ENCODE peak calls at places on chromosomes 1 and 21, in six cellular contexts. D is gastrocnemius medialis, P is heart right ventricle, E is bronchial epithelial cell, C is mammary epithelial cell, T is pancreas. Y is an unnamed sample.

GRCh38 chr1:27007909-27008582 is 4.6 kb downstream of the TENT5B start:
- DNase-seq in P (no peak), T (no peak), D (no peak), E (peak; percentile 82), C (peak; percentile 78), Y (peak; percentile 65)

GRCh38 chr1:33086384-33086850 is 5.5 kb downstream of the AZIN2 start:
- DNase-seq in P (peak; percentile 76), T (peak; percentile 74), E (peak; percentile 60), D (peak; percentile 77), C (peak; percentile 51), Y (peak; percentile 88)

GRCh38 chr1:98057236-98057635 is 136.4 kb upstream of the DPYD start:
- DNase-seq in P (no peak), E (no peak), C (no peak), T (no peak), D (no peak), Y (no peak)

GRCh38 chr1:228097333-228098081 is 5.6 kb downstream of the C1orf35 start:
- DNase-seq in D (no peak), P (no peak), C (no peak), E (no peak), T (peak; percentile 55), Y (no peak)

GRCh38 chr1:180988221-180988826 is 34.3 kb downstream of the STX6 start:
- DNase-seq in E (no peak), P (no peak), C (no peak), T (no peak), D (no peak), Y (no peak)

GRCh38 chr1:30652151-30652915 is 71.1 kb downstream of the MATN1 start:
- DNase-seq in C (no peak), P (no peak), T (peak; percentile 71), E (no peak), D (no peak), Y (no peak)

GRCh38 chr21:39670741-39671140 is 58.0 kb downstream of the B3GALT5 start:
- DNase-seq in E (no peak), D (no peak), T (no peak), P (no peak), C (no peak), Y (no peak)

GRCh38 chr1:27148591-27148990 is 6.3 kb downstream of the SLC9A1 start:
- DNase-seq in E (no peak), D (no peak), C (no peak), T (no peak), P (no peak), Y (no peak)

GRCh38 chr1:244964112-244964971 is 100.0 kb upstream of the HNRNPU start:
- DNase-seq in T (no peak), P (no peak), C (peak; percentile 30), E (peak; percentile 16), D (no peak), Y (peak; percentile 80)

GRCh38 chr1:8351693-8352470 is 34.0 kb downstream of the SLC45A1 start:
- DNase-seq in P (no peak), C (peak; percentile 71), T (no peak), D (peak; percentile 40), E (peak; percentile 78), Y (peak; percentile 47)

GRCh38 chr1:178644308-178645120 is 80.5 kb upstream of the RALGPS2 start:
- DNase-seq in C (no peak), E (no peak), T (peak; percentile 76), P (peak; percentile 17), D (no peak), Y (no peak)

GRCh38 chr1:234708700-234709395 is 98.9 kb upstream of the IRF2BP2 start:
- DNase-seq in E (peak; percentile 78), D (no peak), P (no peak), C (peak; percentile 65), T (no peak), Y (no peak)

GRCh38 chr1:156638189-156638588 is 3.7 kb upstream of the BCAN start:
- DNase-seq in E (no peak), C (no peak), T (no peak), D (no peak), P (no peak), Y (no peak)

GRCh38 chr1:7640920-7641319 is 130.2 kb upstream of the VAMP3 start:
- DNase-seq in C (no peak), D (no peak), P (no peak), E (no peak), T (no peak), Y (no peak)

GRCh38 chr1:155125946-155126493 is 1.7 kb upstream of the EFNA1 start:
- DNase-seq in T (peak; percentile 79), C (no peak), E (no peak), D (peak; percentile 15), P (peak; percentile 54), Y (peak; percentile 28)

GRCh38 chr1:237405912-237406311 is 363.9 kb downstream of the RYR2 start:
- DNase-seq in E (no peak), D (no peak), T (no peak), C (no peak), P (no peak), Y (no peak)

GRCh38 chr1:107153033-107153432 is 12.2 kb downstream of the NTNG1 start:
- DNase-seq in D (no peak), T (no peak), P (no peak), C (peak; percentile 69), E (peak; percentile 86), Y (no peak)

GRCh38 chr1:230459463-230459862 is 33.3 kb upstream of the PGBD5 start:
- DNase-seq in C (peak; percentile 87), D (no peak), P (no peak), E (peak; percentile 94), T (no peak), Y (peak; percentile 17)

GRCh38 chr1:153379591-153379990 is 4.2 kb upstream of the S100A12 start:
- DNase-seq in D (no peak), T (no peak), C (no peak), E (no peak), P (no peak), Y (no peak)

GRCh38 chr21:26140185-26140584 is 30.4 kb downstream of the APP start:
- DNase-seq in P (peak; percentile 42), T (no peak), D (peak; percentile 37), E (peak; percentile 81), C (peak; percentile 90), Y (peak; percentile 80)

GRCh38 chr1:81111818-81112217 is 688.9 kb upstream of the ADGRL2 start:
- DNase-seq in D (no peak), C (peak; percentile 54), E (peak; percentile 77), T (no peak), P (no peak), Y (peak; percentile 54)

GRCh38 chr1:204834752-204835151 is 35.9 kb upstream of the NFASC start:
- DNase-seq in D (no peak), T (no peak), E (no peak), C (no peak), P (no peak), Y (no peak)

GRCh38 chr1:2375246-2375922 is 16.0 kb downstream of the MORN1 start:
- DNase-seq in T (no peak), C (no peak), D (no peak), P (no peak), E (no peak), Y (no peak)

GRCh38 chr1:15923241-15923640 is 52.7 kb downstream of the ZBTB17 start:
- DNase-seq in P (no peak), E (peak; percentile 96), C (peak; percentile 85), T (no peak), D (no peak), Y (peak; percentile 64)

GRCh38 chr1:63651110-63651776 is 58.0 kb downstream of the PGM1 start:
- DNase-seq in E (no peak), D (no peak), T (no peak), C (peak; percentile 56), P (no peak), Y (peak; percentile 50)

GRCh38 chr1:115314765-115315164 is 23.3 kb downstream of the NGF start:
- DNase-seq in D (no peak), P (no peak), E (peak; percentile 87), T (no peak), C (peak; percentile 69), Y (peak; percentile 68)

GRCh38 chr1:75257424-75257823 is 123.2 kb downstream of the LHX8 start:
- DNase-seq in D (no peak), T (no peak), P (no peak), E (no peak), C (no peak), Y (no peak)

GRCh38 chr1:92464588-92465255 is 22.0 kb downstream of the GFI1 start:
- DNase-seq in T (no peak), C (no peak), D (no peak), P (no peak), E (no peak), Y (no peak)

DNA sequence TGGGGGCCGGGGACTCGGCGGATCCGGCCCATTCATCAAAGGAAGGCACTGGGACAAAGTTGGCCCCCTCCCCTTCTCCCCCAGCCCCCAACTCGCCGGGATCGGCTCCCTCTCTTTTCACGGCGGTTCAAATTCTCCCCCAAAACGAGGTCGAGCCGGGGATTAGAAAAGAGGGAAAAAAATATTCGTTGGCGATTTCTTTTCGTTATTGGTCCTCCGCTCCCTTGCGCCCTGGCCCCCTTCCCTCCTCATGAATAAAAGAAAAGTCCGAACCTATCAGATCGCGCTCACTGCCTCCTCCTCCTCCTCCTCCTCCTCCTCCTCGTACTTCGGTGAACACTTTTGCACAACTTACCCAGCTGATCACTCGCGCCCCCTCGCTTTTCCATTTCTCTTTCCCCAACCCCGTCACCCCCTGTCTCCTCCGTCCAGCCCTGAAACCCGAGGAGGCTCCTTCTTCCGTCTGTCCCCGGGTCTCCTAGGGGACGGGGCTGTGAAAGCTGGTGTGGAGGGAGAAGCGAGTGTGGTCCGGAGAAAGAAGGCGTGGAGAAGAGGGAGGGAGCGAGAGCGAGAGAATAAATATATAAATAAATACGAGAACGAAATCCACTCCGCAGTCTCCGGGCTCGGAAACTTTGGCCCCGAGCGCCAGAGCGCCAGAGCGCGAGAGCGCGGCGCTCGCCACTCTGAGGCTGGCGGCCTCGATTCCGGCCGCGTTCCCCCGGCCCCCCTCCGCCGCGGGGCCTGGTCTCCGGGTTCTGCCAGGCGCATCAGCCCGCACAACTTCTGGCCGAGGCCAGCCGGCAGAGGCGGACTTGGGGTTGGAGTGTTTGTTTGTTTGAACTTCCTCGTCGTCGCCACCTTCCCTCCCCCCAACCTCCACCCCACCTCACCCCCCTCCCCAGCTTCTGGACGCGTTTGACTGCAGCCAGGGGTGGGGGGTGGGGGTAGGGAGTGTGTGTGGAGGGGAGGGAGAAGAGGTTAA is at the start of gene PAX7:
- DNase-seq in D (no peak), C (no peak), E (no peak), T (no peak), P (no peak), Y (no peak)
- H3K27me3 ChIP-seq in D (peaks cover 68% of the 10 kb centered on the region), C (peaks cover 66% of the 10 kb centered on the region), E (peaks cover 64% of the 10 kb centered on the region), T (no peaks in the 10 kb centered on the region), P (peaks cover 100% of the 10 kb centered on the region), Y (peaks cover 73% of the 10 kb centered on the region)

GRCh38 chr1:18818036-18818435 is 41.4 kb downstream of the TAS1R2 start:
- DNase-seq in T (no peak), C (no peak), E (no peak), P (no peak), D (no peak), Y (no peak)
- H3K27me3 ChIP-seq in T (no peaks in the 10 kb centered on the region), C (peaks cover 4% of the 10 kb centered on the region), E (peaks cover 11% of the 10 kb centered on the region), P (peaks cover 62% of the 10 kb centered on the region), D (peaks cover 29% of the 10 kb centered on the region), Y (peaks cover 58% of the 10 kb centered on the region)

DNA sequence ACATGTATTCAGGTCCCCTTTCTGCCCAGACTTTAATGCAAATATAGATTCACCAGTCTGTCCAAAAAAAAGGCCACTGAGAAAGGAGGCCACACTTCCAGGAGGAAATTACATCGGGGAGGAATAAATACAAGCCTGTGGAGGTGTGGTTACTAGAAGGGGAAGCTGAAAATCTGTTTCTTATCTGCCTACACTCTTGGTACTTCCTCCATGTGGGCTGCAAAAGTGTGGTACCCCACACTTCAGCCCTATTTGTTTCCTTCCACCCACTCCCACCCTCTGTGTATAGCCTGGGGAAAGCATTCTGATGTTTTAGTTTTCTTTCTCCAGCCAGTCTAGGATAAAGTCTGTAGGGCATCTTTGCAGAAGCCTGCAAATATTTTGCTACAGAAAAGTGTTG is 38.4 kb downstream of the UTP25 start:
- DNase-seq in D (no peak), E (no peak), C (no peak), P (no peak), T (no peak), Y (no peak)
- H3K27me3 ChIP-seq in D (peaks cover 4% of the 10 kb centered on the region), E (no peaks in the 10 kb centered on the region), C (no peaks in the 10 kb centered on the region), P (peaks cover 16% of the 10 kb centered on the region), T (no peaks in the 10 kb centered on the region), Y (peaks cover 9% of the 10 kb centered on the region)

GRCh38 chr1:160050619-160051018 is 18.8 kb upstream of the PIGM start:
- DNase-seq in C (no peak), E (no peak), P (no peak), T (no peak), D (no peak), Y (no peak)
- H3K27me3 ChIP-seq in C (peaks cover 5% of the 10 kb centered on the region), E (peaks cover 11% of the 10 kb centered on the region), P (peaks cover 31% of the 10 kb centered on the region), T (no peaks in the 10 kb centered on the region), D (no peaks in the 10 kb centered on the region), Y (peaks cover 37% of the 10 kb centered on the region)